ENCODE peak calls at places on chromosomes 1 and 21, in four cellular contexts. Q, L, U and R are unnamed samples.

GRCh38 chr1:235908742-235909520 is 42.2 kb upstream of the LYST start:
- DNase-seq in Q (peak; percentile 99), L (no peak), U (no peak), R (peak; percentile 81)

GRCh38 chr1:94831636-94832035 is 11.5 kb downstream of the SLC44A3 start:
- DNase-seq in Q (peak; percentile 46), U (no peak), L (no peak), R (no peak)

GRCh38 chr21:35120631-35121180 is 71.6 kb upstream of the RUNX1 start:
- DNase-seq in L (no peak), U (no peak), Q (no peak), R (no peak)

GRCh38 chr1:9960011-9960410 is 16.7 kb downstream of the NMNAT1 start:
- DNase-seq in Q (no peak), L (no peak), U (no peak), R (peak; percentile 73)

GRCh38 chr1:36787312-36787711 is 247.0 kb downstream of the GRIK3 start:
- DNase-seq in L (no peak), Q (no peak), U (no peak), R (no peak)

GRCh38 chr1:24586970-24587820 is 31.3 kb downstream of the NCMAP start:
- DNase-seq in L (no peak), Q (peak; percentile 59), U (peak; percentile 80), R (peak; percentile 57)

GRCh38 chr21:43333301-43334062 is 93.4 kb downstream of the SIK1 start:
- DNase-seq in Q (peak; percentile 93), L (peak; percentile 58), U (peak; percentile 88), R (peak; percentile 67)

GRCh38 chr1:77382361-77382760 is 100.5 kb downstream of the AK5 start:
- DNase-seq in L (no peak), Q (peak; percentile 55), U (no peak), R (no peak)

GRCh38 chr21:30227633-30228404 is 11.9 kb upstream of the CLDN8 start:
- DNase-seq in U (peak; percentile 83), L (no peak), Q (peak; percentile 100), R (peak; percentile 80)

GRCh38 chr1:45796381-45796780 is 7.0 kb upstream of the MAST2 start:
- DNase-seq in U (no peak), L (no peak), Q (no peak), R (no peak)

GRCh38 chr1:184685116-184685515 is 69.5 kb downstream of the EDEM3 start:
- DNase-seq in U (no peak), L (no peak), Q (no peak), R (no peak)

GRCh38 chr1:96509944-96510343 is 211.6 kb upstream of the PTBP2 start:
- DNase-seq in Q (no peak), L (no peak), U (no peak), R (no peak)

GRCh38 chr1:47582891-47583608 is 145.2 kb downstream of the FOXD2 start:
- DNase-seq in Q (peak; percentile 65), L (no peak), U (no peak), R (no peak)

GRCh38 chr1:31701137-31701736 is 2.6 kb downstream of the COL16A1 start:
- DNase-seq in U (peak; percentile 96), L (peak; percentile 91), Q (peak; percentile 91), R (peak; percentile 99)

GRCh38 chr1:32466761-32467160 is 1.9 kb downstream of the ZBTB8B start:
- DNase-seq in L (no peak), Q (no peak), U (no peak), R (no peak)

GRCh38 chr1:234495231-234495990 is 16.4 kb upstream of the TARBP1 start:
- DNase-seq in U (peak; percentile 48), L (no peak), Q (peak; percentile 97), R (peak; percentile 85)

GRCh38 chr1:200038645-200038986 is 11.1 kb downstream of the NR5A2 start:
- DNase-seq in L (no peak), Q (no peak), U (no peak), R (no peak)

GRCh38 chr21:31255846-31256395 is 88.1 kb downstream of the TIAM1 start:
- DNase-seq in Q (no peak), U (no peak), L (no peak), R (no peak)

GRCh38 chr1:156640842-156641706 is 843 bp upstream of the BCAN start:
- DNase-seq in L (peak; percentile 76), Q (no peak), U (no peak), R (no peak)

GRCh38 chr1:243415663-243416365 is 160.0 kb downstream of the SDCCAG8 start:
- DNase-seq in U (no peak), L (no peak), Q (no peak), R (no peak)

GRCh38 chr1:21874778-21875547 is 62.1 kb downstream of the HSPG2 start:
- DNase-seq in U (no peak), Q (no peak), L (no peak), R (no peak)

GRCh38 chr1:51439895-51440294 is 79.2 kb downstream of the EPS15 start:
- DNase-seq in Q (no peak), L (no peak), U (no peak), R (no peak)

GRCh38 chr21:44748621-44749020 is 37.2 kb upstream of the TSPEAR start:
- DNase-seq in Q (no peak), U (no peak), L (no peak), R (no peak)

GRCh38 chr1:228058981-228059535 is 23.4 kb upstream of the ARF1 start:
- DNase-seq in U (peak; percentile 54), L (peak; percentile 20), Q (no peak), R (no peak)

GRCh38 chr1:212667223-212668139 is 32.2 kb downstream of the BATF3 start:
- DNase-seq in Q (peak; percentile 39), U (peak; percentile 64), L (no peak), R (peak; percentile 94)

GRCh38 chr1:171160611-171161354 is 24.3 kb upstream of the FMO2 start:
- DNase-seq in Q (no peak), U (peak; percentile 64), L (no peak), R (peak; percentile 47)

GRCh38 chr1:160206421-160207117 is 1.4 kb downstream of the PEA15 start:
- DNase-seq in U (peak; percentile 44), L (no peak), Q (peak; percentile 72), R (peak; percentile 90)

DNA sequence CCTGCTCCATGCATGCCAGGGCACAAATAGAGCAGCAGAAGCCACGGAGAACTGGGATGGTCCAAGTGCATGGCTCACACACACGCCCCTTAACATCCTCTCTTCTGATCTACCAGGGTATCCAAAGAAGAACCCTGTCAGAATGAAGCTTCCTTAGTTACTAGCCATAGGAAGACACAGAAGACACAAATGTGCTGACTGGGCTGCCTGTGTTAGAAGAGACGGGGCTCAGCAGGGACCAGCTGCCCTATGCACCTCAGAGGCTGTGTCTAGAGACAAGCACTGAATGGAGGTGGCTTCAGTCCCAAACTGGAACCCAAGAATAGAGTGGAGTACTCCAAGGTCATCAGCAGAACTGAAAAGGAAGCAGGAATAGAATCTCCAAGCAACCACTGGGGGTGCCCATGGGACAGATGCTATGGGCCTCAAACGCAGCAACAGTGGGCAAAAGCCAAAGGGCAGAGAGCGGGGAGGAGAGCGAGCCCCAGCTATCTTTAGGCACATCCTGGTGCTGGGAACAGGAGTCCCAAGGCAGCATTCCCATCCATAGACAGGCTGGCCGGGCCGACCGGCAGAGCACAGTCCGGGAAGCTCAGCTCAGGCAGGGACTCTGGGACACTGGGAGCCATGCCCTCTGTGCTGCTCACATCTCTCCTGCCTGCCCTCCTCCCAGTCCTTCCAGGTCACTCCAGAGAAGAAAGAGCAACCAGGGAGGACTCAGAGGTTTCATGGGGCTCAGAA is 9.5 kb downstream of the SLC6A9 start:
- DNase-seq in U (no peak), L (no peak), Q (no peak), R (no peak)
- TF ChIP-seq CTCF in U (no peak), L (no peak), Q (no peak), R (no peak)

DNA sequence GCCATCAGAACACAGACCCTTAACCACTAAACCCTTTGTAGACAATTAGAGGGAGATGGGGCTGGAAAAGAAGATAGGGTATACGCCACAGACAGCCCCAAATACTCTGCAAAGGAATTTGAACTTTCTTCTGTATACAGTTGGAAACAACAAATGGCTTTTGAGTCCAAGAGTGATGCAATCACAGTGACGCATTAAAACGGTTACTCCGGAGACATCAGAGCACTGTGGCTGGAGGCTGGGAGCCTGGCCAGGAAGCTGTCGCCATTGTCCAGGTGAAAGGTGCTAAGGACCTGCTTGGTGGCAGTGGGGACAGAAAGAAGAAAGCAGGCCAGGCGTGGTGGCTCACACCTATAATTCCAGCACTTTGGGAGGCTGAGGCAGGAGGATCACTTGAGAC is 4.2 kb downstream of the FLAD1 start:
- DNase-seq in L (no peak), Q (no peak), U (no peak), R (peak; percentile 34)
- H3K4me3 ChIP-seq in L (no peak overlapping the region), Q (no peak overlapping the region), U (no peak overlapping the region), R (no peak overlapping the region)

GRCh38 chr1:118304722-118305344 is 119.8 kb upstream of the SPAG17 start:
- DNase-seq in U (no peak), L (no peak), Q (no peak), R (peak; percentile 26)
- TF ChIP-seq CTCF in U (peak; percentile 53), L (no peak), Q (peak; percentile 54), R (peak; percentile 60)

GRCh38 chr1:8947127-8947691 is 1.5 kb downstream of the CA6 start:
- DNase-seq in L (no peak), U (no peak), Q (no peak), R (no peak)
- H3K4me3 ChIP-seq in L (no peak overlapping the region), U (no peak overlapping the region), Q (no peak overlapping the region), R (no peak overlapping the region)